ENCODE peak calls at places on chromosomes 7 and 10, in six cellular contexts. N is myocyte; F is epithelial cell of esophagus; P is stimulated activated CD8-positive, alpha-beta memory T cell treated with anti-CD3 and anti-CD28 coated beads, Interleukin-2, amount 100 ng/mL, for 48 hours; Q is effector memory CD8-positive, alpha-beta T cell; T is neural progenitor cell. C is an unnamed sample.

GRCh38 chr7:132584796-132585494 is 8.7 kb upstream of the PLXNA4 start:
- DNase-seq in T (no peak), F (no peak), N (no peak), Q (no peak), P (no peak), C (no peak)

GRCh38 chr10:64519427-64519826 is 998.2 kb downstream of the REEP3 start:
- DNase-seq in F (no peak), P (no peak), T (no peak), N (no peak), Q (no peak), C (no peak)

GRCh38 chr7:157841757-157842390 is 505.1 kb downstream of the DNAJB6 start:
- DNase-seq in F (no peak), N (no peak), P (no peak), Q (no peak), T (peak), C (no peak)

GRCh38 chr7:10939237-10939910 is 34.3 kb upstream of the PHF14 start:
- DNase-seq in N (no peak), T (no peak), F (no peak), Q (peak), P (no peak), C (no peak)

GRCh38 chr10:24553051-24553612 is 170.6 kb downstream of the ARHGAP21 start:
- DNase-seq in T (no peak), Q (no peak), F (no peak), P (no peak), N (no peak), C (no peak)

GRCh38 chr7:80070391-80070790 is 64.2 kb upstream of the GNAI1 start:
- DNase-seq in T (no peak), N (peak), F (no peak), Q (no peak), P (no peak), C (no peak)

GRCh38 chr7:18352339-18353255 is 143.0 kb upstream of the HDAC9 start:
- DNase-seq in Q (peak), T (peak), F (peak), N (peak), P (no peak), C (peak)

GRCh38 chr10:60733189-60733815 is 45.0 kb upstream of the CDK1 start:
- DNase-seq in F (peak), T (peak), Q (peak), P (no peak), N (no peak), C (no peak)

GRCh38 chr7:2710256-2710655 is 22.3 kb downstream of the AMZ1 start:
- DNase-seq in Q (peak), T (no peak), P (no peak), N (no peak), F (no peak), C (no peak)

GRCh38 chr7:84178013-84178412 is 16.6 kb downstream of the SEMA3A start:
- DNase-seq in F (peak), T (no peak), Q (no peak), N (no peak), P (no peak), C (no peak)

GRCh38 chr10:101131962-101132635 is 999 bp downstream of the TLX1 start:
- DNase-seq in F (no peak), P (no peak), N (no peak), Q (no peak), T (no peak), C (no peak)

GRCh38 chr7:139570119-139570518 is 46.6 kb downstream of the CLEC2L start:
- DNase-seq in F (no peak), N (no peak), P (no peak), Q (no peak), T (peak), C (no peak)

GRCh38 chr10:43824934-43825333 is 176.3 kb upstream of the ZNF32 start:
- DNase-seq in N (peak), F (no peak), P (no peak), Q (no peak), T (no peak), C (peak)

GRCh38 chr7:55593515-55594318 is 21.4 kb upstream of the VOPP1 start:
- DNase-seq in F (peak), P (peak), T (peak), N (peak), Q (peak), C (peak)

C was measured in heart left ventricle.